ENCODE peak calls at places on chromosomes 4 and X, in four cellular contexts. One of them, this sample, is unnamed.
A peak's percentile ranks its signal among the peaks of the same experiment; 100 is the strongest.

GRCh38 chr4:122588453-122589238 is 32.2 kb downstream of the IL21 start:
- DNase-seq in fibroblast of lung: peak; percentile 82
- DNase-seq in fibroblast of pulmonary artery: peak; percentile 16
- DNase-seq in fibroblast of mammary gland: peak; percentile 79
- DNase-seq in this sample: peak; percentile 19

GRCh38 chrX:69968956-69969355 is 80.8 kb downstream of the AWAT2 start:
- DNase-seq in fibroblast of mammary gland: no peak
- DNase-seq in fibroblast of lung: no peak
- DNase-seq in fibroblast of pulmonary artery: peak; percentile 14
- DNase-seq in this sample: no peak

GRCh38 chr4:163612762-163613161 is 118.3 kb downstream of the TMA16 start:
- DNase-seq in fibroblast of lung: no peak
- DNase-seq in fibroblast of pulmonary artery: no peak
- DNase-seq in fibroblast of mammary gland: no peak
- DNase-seq in this sample: no peak

GRCh38 chrX:101617211-101618191 is at the start of gene ARMCX6:
- DNase-seq in fibroblast of lung: peak; percentile 76
- DNase-seq in fibroblast of pulmonary artery: peak; percentile 76
- DNase-seq in fibroblast of mammary gland: peak; percentile 74
- DNase-seq in this sample: peak; percentile 68

GRCh38 chr4:56698329-56698728 is 17.2 kb upstream of the HOPX start:
- DNase-seq in fibroblast of lung: peak; percentile 44
- DNase-seq in fibroblast of mammary gland: peak; percentile 56
- DNase-seq in fibroblast of pulmonary artery: peak; percentile 40
- DNase-seq in this sample: peak; percentile 72

GRCh38 chr4:1209821-1210220 is 37.4 kb upstream of the SPON2 start:
- DNase-seq in fibroblast of pulmonary artery: peak; percentile 92
- DNase-seq in fibroblast of mammary gland: peak; percentile 92
- DNase-seq in fibroblast of lung: peak; percentile 94
- DNase-seq in this sample: no peak

GRCh38 chr4:87179751-87180150 is 40.7 kb downstream of the KLHL8 start:
- DNase-seq in fibroblast of lung: peak; percentile 29
- DNase-seq in fibroblast of pulmonary artery: no peak
- DNase-seq in fibroblast of mammary gland: peak; percentile 33
- DNase-seq in this sample: no peak

GRCh38 chrX:44675364-44676024 is 132.8 kb upstream of the FUNDC1 start:
- DNase-seq in fibroblast of mammary gland: peak; percentile 97
- DNase-seq in fibroblast of lung: peak; percentile 95
- DNase-seq in fibroblast of pulmonary artery: peak; percentile 88
- DNase-seq in this sample: peak; percentile 97

GRCh38 chrX:49701948-49702347 is 6.2 kb upstream of the PAGE1 start:
- DNase-seq in fibroblast of pulmonary artery: no peak
- DNase-seq in fibroblast of lung: no peak
- DNase-seq in fibroblast of mammary gland: no peak
- DNase-seq in this sample: no peak

GRCh38 chr4:75289843-75290616 is 224.2 kb downstream of the RCHY1 start:
- DNase-seq in fibroblast of pulmonary artery: peak; percentile 12
- DNase-seq in fibroblast of lung: peak; percentile 4
- DNase-seq in fibroblast of mammary gland: peak; percentile 28
- DNase-seq in this sample: peak; percentile 89

GRCh38 chr4:36111180-36111579 is 133.1 kb downstream of the ARAP2 start:
- DNase-seq in fibroblast of pulmonary artery: peak; percentile 6
- DNase-seq in fibroblast of lung: peak; percentile 43
- DNase-seq in fibroblast of mammary gland: peak; percentile 59
- DNase-seq in this sample: no peak

GRCh38 chrX:38699603-38700110 is 101.6 kb upstream of the MID1IP1 start:
- DNase-seq in fibroblast of lung: no peak
- DNase-seq in fibroblast of mammary gland: no peak
- DNase-seq in fibroblast of pulmonary artery: no peak
- DNase-seq in this sample: no peak

GRCh38 chrX:37608156-37608555 is 36.7 kb downstream of the LANCL3 start:
- DNase-seq in fibroblast of pulmonary artery: no peak
- DNase-seq in fibroblast of mammary gland: no peak
- DNase-seq in fibroblast of lung: no peak
- DNase-seq in this sample: no peak

GRCh38 chrX:96147645-96148044 is 537.0 kb upstream of the DIAPH2 start:
- DNase-seq in fibroblast of lung: peak; percentile 73
- DNase-seq in fibroblast of pulmonary artery: peak; percentile 1
- DNase-seq in fibroblast of mammary gland: no peak
- DNase-seq in this sample: no peak

GRCh38 chr4:38069271-38069760 is 109.1 kb downstream of the PTTG2 start:
- DNase-seq in fibroblast of lung: peak; percentile 79
- DNase-seq in fibroblast of pulmonary artery: peak; percentile 94
- DNase-seq in fibroblast of mammary gland: peak; percentile 84
- DNase-seq in this sample: peak; percentile 92

GRCh38 chr4:11611868-11612267 is 183.2 kb upstream of the HS3ST1 start:
- DNase-seq in fibroblast of lung: no peak
- DNase-seq in fibroblast of mammary gland: no peak
- DNase-seq in fibroblast of pulmonary artery: no peak
- DNase-seq in this sample: no peak

GRCh38 chr4:3112979-3113469 is 38.5 kb downstream of the HTT start:
- DNase-seq in fibroblast of lung: no peak
- DNase-seq in fibroblast of mammary gland: peak; percentile 35
- DNase-seq in fibroblast of pulmonary artery: peak; percentile 58
- DNase-seq in this sample: peak; percentile 59

GRCh38 chr4:173160871-173161270 is 7.7 kb upstream of the GALNT7 start:
- DNase-seq in fibroblast of lung: no peak
- DNase-seq in fibroblast of pulmonary artery: no peak
- DNase-seq in fibroblast of mammary gland: no peak
- DNase-seq in this sample: no peak

GRCh38 chrX:53714580-53715335 is 28.2 kb upstream of the HUWE1 start:
- DNase-seq in fibroblast of mammary gland: peak; percentile 55
- DNase-seq in fibroblast of pulmonary artery: peak; percentile 34
- DNase-seq in fibroblast of lung: peak; percentile 37
- DNase-seq in this sample: peak; percentile 83

GRCh38 chrX:145041486-145041885 is 205.8 kb upstream of the SPANXN1 start:
- DNase-seq in fibroblast of lung: no peak
- DNase-seq in fibroblast of mammary gland: no peak
- DNase-seq in fibroblast of pulmonary artery: no peak
- DNase-seq in this sample: no peak

GRCh38 chr4:57078685-57079521 is 31.3 kb downstream of the IGFBP7 start:
- DNase-seq in fibroblast of mammary gland: no peak
- DNase-seq in fibroblast of lung: no peak
- DNase-seq in fibroblast of pulmonary artery: no peak
- DNase-seq in this sample: peak; percentile 93

GRCh38 chrX:1727531-1728027 is 112.7 kb downstream of the ASMT start:
- DNase-seq in fibroblast of mammary gland: no peak
- DNase-seq in fibroblast of lung: no peak
- DNase-seq in fibroblast of pulmonary artery: no peak
- DNase-seq in this sample: peak; percentile 60

GRCh38 chrX:105552395-105552794 is 269.9 kb upstream of the NRK start:
- DNase-seq in fibroblast of mammary gland: peak; percentile 76
- DNase-seq in fibroblast of pulmonary artery: peak; percentile 58
- DNase-seq in fibroblast of lung: peak; percentile 32
- DNase-seq in this sample: peak; percentile 90

GRCh38 chrX:49880668-49881067 is 1.4 kb downstream of the USP27X start:
- DNase-seq in fibroblast of mammary gland: no peak
- DNase-seq in fibroblast of pulmonary artery: no peak
- DNase-seq in fibroblast of lung: no peak
- DNase-seq in this sample: no peak

GRCh38 chrX:77065896-77066295 is 381.3 kb upstream of the FGF16 start:
- DNase-seq in fibroblast of lung: no peak
- DNase-seq in fibroblast of mammary gland: no peak
- DNase-seq in fibroblast of pulmonary artery: no peak
- DNase-seq in this sample: no peak

GRCh38 chrX:148298737-148299136 is 201.7 kb upstream of the AFF2 start:
- DNase-seq in fibroblast of mammary gland: peak; percentile 33
- DNase-seq in fibroblast of pulmonary artery: peak; percentile 1
- DNase-seq in fibroblast of lung: no peak
- DNase-seq in this sample: no peak

GRCh38 chr4:95265814-95266740 is 282.7 kb downstream of the UNC5C start:
- DNase-seq in fibroblast of lung: no peak
- DNase-seq in fibroblast of mammary gland: no peak
- DNase-seq in fibroblast of pulmonary artery: peak; percentile 38
- DNase-seq in this sample: no peak

GRCh38 chr4:23805381-23805780 is 84.5 kb downstream of the PPARGC1A start:
- DNase-seq in fibroblast of mammary gland: peak; percentile 22
- DNase-seq in fibroblast of lung: peak; percentile 41
- DNase-seq in fibroblast of pulmonary artery: peak; percentile 14
- DNase-seq in this sample: no peak

GRCh38 chrX:140503714-140504351 is 1.0 kb downstream of the SOX3 start:
- DNase-seq in fibroblast of lung: no peak
- DNase-seq in fibroblast of mammary gland: no peak
- DNase-seq in fibroblast of pulmonary artery: peak; percentile 11
- DNase-seq in this sample: no peak

GRCh38 chrX:107123750-107124149 is 5.1 kb upstream of the RBM41 start:
- DNase-seq in fibroblast of lung: no peak
- DNase-seq in fibroblast of pulmonary artery: no peak
- DNase-seq in fibroblast of mammary gland: peak; percentile 31
- DNase-seq in this sample: peak; percentile 50

GRCh38 chr4:150217192-150217591 is 138.9 kb downstream of the DCLK2 start:
- DNase-seq in fibroblast of lung: peak; percentile 72
- DNase-seq in fibroblast of pulmonary artery: peak; percentile 83
- DNase-seq in fibroblast of mammary gland: peak; percentile 85
- DNase-seq in this sample: peak; percentile 88

GRCh38 chrX:39896951-39897740 is 200.6 kb downstream of the BCOR start:
- DNase-seq in fibroblast of mammary gland: peak; percentile 24
- DNase-seq in fibroblast of pulmonary artery: peak; percentile 69
- DNase-seq in fibroblast of lung: peak; percentile 67
- DNase-seq in this sample: peak; percentile 78

GRCh38 chrX:144681501-144681900 is 565.8 kb upstream of the SPANXN1 start:
- DNase-seq in fibroblast of pulmonary artery: peak; percentile 1
- DNase-seq in fibroblast of lung: no peak
- DNase-seq in fibroblast of mammary gland: peak; percentile 64
- DNase-seq in this sample: no peak

GRCh38 chr4:7652006-7652405 is 217.3 kb upstream of the PSAPL1 start:
- DNase-seq in fibroblast of pulmonary artery: no peak
- DNase-seq in fibroblast of lung: no peak
- DNase-seq in fibroblast of mammary gland: no peak
- DNase-seq in this sample: no peak

GRCh38 chr4:7649411-7649740 is 214.6 kb upstream of the PSAPL1 start:
- DNase-seq in fibroblast of lung: no peak
- DNase-seq in fibroblast of mammary gland: no peak
- DNase-seq in fibroblast of pulmonary artery: no peak
- DNase-seq in this sample: no peak

GRCh38 chr4:7651461-7651921 is 216.8 kb upstream of the PSAPL1 start:
- DNase-seq in fibroblast of mammary gland: peak; percentile 48
- DNase-seq in fibroblast of lung: peak; percentile 37
- DNase-seq in fibroblast of pulmonary artery: no peak
- DNase-seq in this sample: peak; percentile 2

GRCh38 chr4:7649741-7650531 is 215.2 kb upstream of the PSAPL1 start:
- DNase-seq in fibroblast of mammary gland: peak; percentile 95
- DNase-seq in fibroblast of pulmonary artery: peak; percentile 58
- DNase-seq in fibroblast of lung: peak; percentile 67
- DNase-seq in this sample: no peak

GRCh38 chr4:7650606-7651400 is 216.1 kb upstream of the PSAPL1 start:
- DNase-seq in fibroblast of lung: peak; percentile 36
- DNase-seq in fibroblast of pulmonary artery: no peak
- DNase-seq in fibroblast of mammary gland: peak; percentile 74
- DNase-seq in this sample: no peak
- TF ChIP-seq CTCF in fibroblast of lung: no peak
- TF ChIP-seq CTCF in fibroblast of pulmonary artery: no peak
- TF ChIP-seq CTCF in fibroblast of mammary gland: no peak
- TF ChIP-seq CTCF in this sample: no peak

GRCh38 chr4:93870876-93871458 is 42.4 kb downstream of the ATOH1 start:
- DNase-seq in fibroblast of pulmonary artery: no peak
- DNase-seq in fibroblast of mammary gland: no peak
- DNase-seq in fibroblast of lung: no peak
- DNase-seq in this sample: no peak

GRCh38 chr4:93867416-93868001 is 39.0 kb downstream of the ATOH1 start:
- DNase-seq in fibroblast of lung: no peak
- DNase-seq in fibroblast of mammary gland: no peak
- DNase-seq in fibroblast of pulmonary artery: no peak
- DNase-seq in this sample: peak; percentile 33

DNA sequence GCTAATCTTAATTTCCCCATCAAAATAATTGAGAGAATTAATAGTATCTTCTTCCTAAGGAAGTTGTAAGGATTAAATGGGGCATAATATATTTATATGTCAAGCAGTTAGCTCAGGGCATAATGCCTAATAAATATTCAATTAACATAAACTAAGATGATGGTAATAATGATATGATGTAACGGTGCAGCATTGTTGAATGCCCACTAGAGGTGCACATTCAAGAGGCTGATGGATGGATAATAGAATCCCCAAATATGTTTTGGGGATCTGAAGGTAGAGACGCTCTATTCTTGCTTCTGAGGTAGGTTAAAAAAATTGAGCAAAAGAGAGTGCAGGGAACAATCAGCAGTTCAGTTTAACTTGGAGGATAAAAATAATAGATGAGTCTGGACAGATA is 37.1 kb downstream of the ATOH1 start:
- DNase-seq in fibroblast of pulmonary artery: no peak
- DNase-seq in fibroblast of lung: no peak
- DNase-seq in fibroblast of mammary gland: no peak
- DNase-seq in this sample: no peak
- TF ChIP-seq CTCF in fibroblast of pulmonary artery: no peak
- TF ChIP-seq CTCF in fibroblast of lung: no peak
- TF ChIP-seq CTCF in fibroblast of mammary gland: no peak
- TF ChIP-seq CTCF in this sample: peak; percentile 17

DNA sequence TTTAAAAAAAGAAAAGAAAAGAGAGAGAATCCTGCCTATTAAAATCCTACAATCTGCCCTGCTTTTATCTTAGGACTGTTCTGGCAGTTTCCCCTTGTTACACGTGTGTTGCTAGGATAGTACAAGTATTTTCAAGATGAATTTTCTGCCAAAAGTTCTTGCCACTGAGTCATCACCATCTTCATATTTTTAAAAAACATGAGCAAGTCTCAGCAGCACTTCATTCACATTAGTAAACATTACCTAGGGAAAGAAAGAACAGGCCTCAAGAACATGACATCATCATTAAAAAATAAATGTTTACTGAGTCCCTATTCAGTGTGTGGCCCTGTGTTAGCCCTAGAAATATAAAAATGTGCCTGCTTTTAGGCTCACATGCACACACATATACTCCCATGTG is 18.6 kb upstream of the GPC3 start:
- DNase-seq in fibroblast of mammary gland: peak; percentile 70
- DNase-seq in fibroblast of lung: peak; percentile 63
- DNase-seq in fibroblast of pulmonary artery: peak; percentile 73
- DNase-seq in this sample: peak; percentile 73
- TF ChIP-seq CTCF in fibroblast of mammary gland: no peak
- TF ChIP-seq CTCF in fibroblast of lung: no peak
- TF ChIP-seq CTCF in fibroblast of pulmonary artery: no peak
- TF ChIP-seq CTCF in this sample: no peak

DNA sequence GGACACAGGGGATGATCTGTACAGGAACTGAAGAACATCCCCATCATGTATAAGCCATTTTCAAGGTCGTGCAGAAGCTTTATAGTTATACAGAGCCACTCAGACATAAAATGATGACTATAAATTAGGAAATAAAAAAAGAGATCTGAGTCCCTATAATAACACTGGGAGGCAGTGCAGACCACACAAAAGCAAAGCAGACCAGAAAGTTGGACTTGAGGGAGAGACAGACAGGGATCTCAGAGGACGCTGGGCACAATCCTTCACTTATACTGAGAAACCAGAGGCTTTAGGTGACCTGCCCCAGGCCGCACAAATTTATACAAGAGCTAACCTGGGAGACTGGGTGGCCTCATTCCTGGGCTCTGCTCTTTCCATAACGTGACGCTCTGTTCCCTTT is 70.5 kb downstream of the HADH start:
- DNase-seq in fibroblast of pulmonary artery: peak; percentile 37
- DNase-seq in fibroblast of lung: peak; percentile 71
- DNase-seq in fibroblast of mammary gland: peak; percentile 64
- DNase-seq in this sample: peak; percentile 55
- TF ChIP-seq CTCF in fibroblast of pulmonary artery: peak; percentile 12
- TF ChIP-seq CTCF in fibroblast of lung: peak; percentile 53
- TF ChIP-seq CTCF in fibroblast of mammary gland: peak; percentile 41
- TF ChIP-seq CTCF in this sample: peak; percentile 44

This sample was measured in epithelial cell of esophagus.